ENCODE peak calls at places on chromosomes 2 and 18, in eight cellular contexts. M is GM23248, C is left ventricle myocardium inferior, I is stomach, F is BE2C, W is K562, P is neural progenitor cell, O is A673. A is an unnamed sample. For H3K27me3, the result is how much of the 10 kb centered on the place peaks cover.

GRCh38 chr2:119694994-119695521 is 16.1 kb downstream of the TMEM177 start:
- DNase-seq in M (peak), C (no peak), I (no peak), F (no peak), W (no peak), P (no peak), O (no peak), A (peak)

GRCh38 chr2:174750923-174751441 is 13.3 kb downstream of the CHRNA1 start:
- DNase-seq in M (no peak), C (no peak), I (no peak), F (no peak), W (no peak), P (no peak), O (no peak), A (no peak)

GRCh38 chr18:22817844-22818243 is 115.3 kb upstream of the RBBP8 start:
- DNase-seq in M (no peak), C (no peak), I (no peak), F (no peak), W (no peak), P (no peak), O (no peak), A (no peak)

GRCh38 chr2:134943540-134943939 is 24.9 kb downstream of the CCNT2 start:
- DNase-seq in M (no peak), C (no peak), I (no peak), F (no peak), W (no peak), P (no peak), O (no peak), A (no peak)

GRCh38 chr2:37782721-37783438 is 111.4 kb upstream of the CDC42EP3 start:
- DNase-seq in M (peak), C (no peak), I (no peak), F (no peak), W (no peak), P (no peak), O (no peak), A (peak)

GRCh38 chr2:191679818-191680600 is 2.1 kb downstream of the NABP1 start:
- DNase-seq in M (peak), C (no peak), I (no peak), F (no peak), W (no peak), P (no peak), O (peak), A (peak)

GRCh38 chr2:200845669-200846325 is 18.7 kb downstream of the CLK1 start:
- DNase-seq in M (no peak), C (no peak), I (no peak), F (no peak), W (no peak), P (no peak), O (no peak), A (no peak)

GRCh38 chr2:96271995-96272394 is 6.0 kb downstream of the CIAO1 start:
- DNase-seq in M (no peak), C (no peak), I (no peak), F (no peak), W (no peak), P (no peak), O (no peak), A (no peak)

GRCh38 chr2:195364015-195364965 is 292.7 kb upstream of the SLC39A10 start:
- DNase-seq in M (peak), C (no peak), I (no peak), F (no peak), W (no peak), P (no peak), O (peak), A (peak)

GRCh38 chr18:80196528-80197320 is 50.6 kb downstream of the PARD6G start:
- DNase-seq in M (peak), C (no peak), I (no peak), F (no peak), W (no peak), P (peak), O (no peak), A (peak)

GRCh38 chr2:172817411-172817810 is 81.8 kb downstream of the RAPGEF4 start:
- DNase-seq in M (peak), C (no peak), I (no peak), F (no peak), W (no peak), P (no peak), O (no peak), A (no peak)

GRCh38 chr2:75894170-75894569 is 183.5 kb upstream of the GCFC2 start:
- DNase-seq in M (no peak), C (no peak), I (no peak), F (no peak), W (no peak), P (no peak), O (no peak), A (no peak)

GRCh38 chr2:42935692-42936631 is 143.6 kb upstream of the HAAO start:
- DNase-seq in M (no peak), C (no peak), I (no peak), F (no peak), W (no peak), P (no peak), O (no peak), A (no peak)

GRCh38 chr2:201139836-201140599 is 24.1 kb downstream of the CFLAR start:
- DNase-seq in M (no peak), C (no peak), I (no peak), F (no peak), W (no peak), P (no peak), O (no peak), A (no peak)

GRCh38 chr2:239269173-239269865 is 131.5 kb downstream of the HDAC4 start:
- DNase-seq in M (peak), C (no peak), I (peak), F (no peak), W (no peak), P (no peak), O (no peak), A (no peak)

GRCh38 chr2:88855620-88856408 is 164.3 kb downstream of the RPIA start:
- DNase-seq in M (no peak), C (no peak), I (no peak), F (no peak), W (no peak), P (no peak), O (no peak), A (no peak)

GRCh38 chr2:88854528-88854927 is 163.1 kb downstream of the RPIA start:
- DNase-seq in M (no peak), C (no peak), I (no peak), F (no peak), W (no peak), P (no peak), O (no peak), A (no peak)

GRCh38 chr2:88856409-88857135 is 165.1 kb downstream of the RPIA start:
- DNase-seq in M (no peak), C (no peak), I (no peak), F (no peak), W (no peak), P (no peak), O (no peak), A (no peak)

GRCh38 chr2:88853403-88853790 is 161.9 kb downstream of the RPIA start:
- DNase-seq in M (no peak), C (no peak), I (no peak), F (no peak), W (no peak), P (no peak), O (no peak), A (no peak)

GRCh38 chr2:88852753-88853402 is 161.4 kb downstream of the RPIA start:
- DNase-seq in M (no peak), C (no peak), I (no peak), F (no peak), W (no peak), P (no peak), O (no peak), A (no peak)
- H3K27me3 ChIP-seq in M (under half), C (under half), I (under half), F (under half), W (under half), P (under half), O (half or more), A (under half)

GRCh38 chr2:70771446-70771845 is 3.4 kb upstream of the ADD2 start:
- DNase-seq in M (no peak), C (no peak), I (no peak), F (no peak), W (no peak), P (no peak), O (no peak), A (no peak)
- H3K27me3 ChIP-seq in M (half or more), C (half or more), I (under half), F (under half), W (under half), P (under half), O (under half), A (half or more)

DNA sequence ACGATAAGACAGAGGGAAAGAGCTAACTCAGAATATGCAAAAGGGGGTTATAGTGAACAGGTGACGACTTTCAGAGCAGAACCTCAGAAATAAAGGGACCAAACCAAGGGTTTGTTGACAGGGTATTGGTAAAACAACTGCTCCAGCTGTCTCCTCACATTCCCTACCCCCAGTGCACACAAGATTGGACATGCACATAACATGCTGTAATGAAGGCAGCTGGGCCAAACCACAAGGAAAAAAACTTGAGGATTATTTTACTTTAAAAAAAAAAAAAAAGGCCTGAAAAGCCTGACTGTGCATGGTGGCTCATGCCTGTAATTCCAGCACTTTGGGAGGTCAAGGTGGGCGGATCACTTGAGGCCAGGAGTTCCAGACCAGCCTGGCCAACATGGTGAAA is 3.5 kb downstream of the RBM43 start:
- DNase-seq in M (peak), C (no peak), I (no peak), F (no peak), W (no peak), P (no peak), O (no peak), A (peak)
- H3K27me3 ChIP-seq in M (under half), C (under half), I (under half), F (under half), W (under half), P (under half), O (under half), A (under half)

GRCh38 chr18:48404707-48405106 is 4.5 kb downstream of the ZBTB7C start:
- DNase-seq in M (no peak), C (no peak), I (no peak), F (no peak), W (no peak), P (no peak), O (no peak), A (no peak)
- H3K27me3 ChIP-seq in M (under half), C (under half), I (under half), F (under half), W (under half), P (under half), O (under half), A (under half)

GRCh38 chr2:101988541-101988940 is 3.2 kb upstream of the IL1R2 start:
- DNase-seq in M (no peak), C (no peak), I (no peak), F (no peak), W (no peak), P (no peak), O (no peak), A (no peak)
- H3K27me3 ChIP-seq in M (under half), C (under half), I (under half), F (under half), W (under half), P (under half), O (under half), A (under half)

DNA sequence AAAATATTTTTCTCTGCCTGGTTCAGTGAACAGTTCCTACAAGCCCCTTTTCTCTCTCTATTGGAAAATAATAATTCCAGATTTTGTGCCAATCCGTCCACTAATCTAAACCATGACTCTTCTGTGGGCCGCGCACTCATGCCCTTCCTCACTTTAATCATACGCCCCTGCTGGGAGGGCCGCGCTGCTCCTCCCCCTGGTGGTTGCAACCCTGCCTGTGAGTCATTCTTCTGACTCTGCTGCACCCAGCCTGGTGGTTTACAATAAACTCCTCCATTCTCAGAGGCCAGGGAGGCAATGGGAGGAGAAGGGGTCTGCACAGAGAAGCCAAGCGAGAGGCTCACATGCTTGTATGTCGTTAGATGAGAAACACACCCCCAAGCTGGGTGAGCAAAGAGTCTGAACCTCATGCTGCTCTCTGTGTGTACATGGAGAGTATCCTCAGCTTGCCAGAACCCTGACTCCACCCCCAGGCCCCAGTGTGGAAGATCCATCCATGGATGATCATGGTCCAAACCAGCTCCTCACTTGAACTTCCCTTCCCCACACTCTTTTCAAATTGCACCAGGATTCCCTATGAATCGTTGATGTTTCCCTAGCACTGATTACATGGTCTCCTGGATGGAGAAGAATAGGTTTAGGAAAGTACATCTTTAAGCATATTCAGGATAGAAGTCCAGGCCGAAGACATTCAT is 228.9 kb downstream of the ANKRD30B start:
- DNase-seq in M (peak), C (no peak), I (no peak), F (no peak), W (no peak), P (no peak), O (no peak), A (no peak)
- H3K27me3 ChIP-seq in M (under half), C (half or more), I (under half), F (under half), W (under half), P (under half), O (under half), A (under half)

GRCh38 chr2:25365241-25365640 is 23.5 kb upstream of the DNMT3A start:
- DNase-seq in M (no peak), C (no peak), I (no peak), F (no peak), W (no peak), P (no peak), O (no peak), A (no peak)
- H3K27me3 ChIP-seq in M (under half), C (under half), I (under half), F (under half), W (under half), P (half or more), O (under half), A (under half)

GRCh38 chr2:226131299-226131784 is 668.3 kb downstream of the IRS1 start:
- DNase-seq in M (no peak), C (peak), I (peak), F (no peak), W (no peak), P (no peak), O (no peak), A (no peak)
- H3K27me3 ChIP-seq in M (under half), C (under half), I (under half), F (under half), W (under half), P (under half), O (under half), A (under half)

A was measured in adipocyte.